ENCODE peak calls at places on chromosome 1, in nine cellular contexts. C is pancreas, S is fibroblast of the aortic adventitia, D is AG09309, U is AG04450, G is GM20000, B is ovary, X is right lobe of liver, F is fibroblast of villous mesenchyme. Y is an unnamed sample.

GRCh38 chr1:81097860-81098259 is 702.9 kb upstream of the ADGRL2 start:
- DNase-seq in F (no peak), X (no peak), C (no peak), U (no peak), B (no peak), S (no peak), G (no peak), D (no peak), Y (no peak)

GRCh38 chr1:230936475-230936874 is 42.2 kb downstream of the TTC13 start:
- DNase-seq in G (no peak), F (no peak), C (no peak), S (no peak), D (no peak), U (no peak), X (no peak), B (no peak), Y (no peak)

GRCh38 chr1:85576256-85576641 is 4.3 kb upstream of the CCN1 start:
- DNase-seq in B (no peak), S (peak; percentile 89), G (no peak), X (no peak), D (peak; percentile 76), F (no peak), U (no peak), C (no peak), Y (no peak)

GRCh38 chr1:119686661-119687060 is 25.1 kb upstream of the PHGDH start:
- DNase-seq in F (no peak), D (no peak), B (no peak), C (no peak), S (no peak), G (no peak), X (no peak), U (no peak), Y (no peak)

GRCh38 chr1:200290010-200290685 is 119.7 kb downstream of the ZNF281 start:
- DNase-seq in C (no peak), D (no peak), U (no peak), B (no peak), F (no peak), S (no peak), X (no peak), G (no peak), Y (no peak)

GRCh38 chr1:25694167-25694566 is 77.6 kb downstream of the MAN1C1 start:
- DNase-seq in C (no peak), F (peak; percentile 89), D (peak; percentile 80), X (no peak), U (no peak), G (no peak), S (peak; percentile 88), B (peak; percentile 75), Y (peak; percentile 39)

GRCh38 chr1:54697896-54698295 is 17.8 kb upstream of the TTC4 start:
- DNase-seq in X (no peak), D (no peak), U (no peak), C (no peak), F (no peak), G (no peak), S (no peak), B (no peak), Y (no peak)

GRCh38 chr1:206714331-206715058 is 29.8 kb downstream of the MAPKAPK2 start:
- DNase-seq in U (no peak), G (no peak), X (no peak), S (peak; percentile 48), C (peak; percentile 71), F (peak; percentile 87), D (peak; percentile 73), B (no peak), Y (no peak)

GRCh38 chr1:62676606-62677356 is 11.4 kb downstream of the DOCK7 start:
- DNase-seq in S (peak; percentile 65), U (no peak), C (no peak), X (no peak), B (no peak), G (no peak), D (no peak), F (peak; percentile 38), Y (peak; percentile 54)

GRCh38 chr1:206029484-206029883 is 5.8 kb upstream of the CTSE start:
- DNase-seq in G (no peak), B (peak; percentile 73), X (peak; percentile 77), S (peak; percentile 83), D (no peak), C (no peak), F (peak; percentile 13), U (no peak), Y (peak; percentile 74)

GRCh38 chr1:177432897-177433296 is 262.1 kb downstream of the BRINP2 start:
- DNase-seq in S (peak; percentile 2), B (no peak), C (no peak), X (no peak), G (no peak), F (no peak), D (no peak), U (no peak), Y (no peak)

GRCh38 chr1:205711105-205712048 is 31.1 kb upstream of the SLC45A3 start:
- DNase-seq in B (peak; percentile 58), C (no peak), F (peak; percentile 83), D (peak; percentile 50), U (peak; percentile 66), G (peak; percentile 73), X (no peak), S (peak; percentile 91), Y (peak; percentile 92)

GRCh38 chr1:117828206-117828605 is 101.2 kb downstream of the GDAP2 start:
- DNase-seq in C (peak; percentile 53), F (peak; percentile 80), G (no peak), D (peak; percentile 74), S (peak; percentile 98), U (no peak), B (no peak), X (no peak), Y (peak; percentile 84)

GRCh38 chr1:24353292-24353891 is 34.2 kb downstream of the GRHL3 start:
- DNase-seq in F (no peak), C (no peak), B (no peak), S (no peak), X (no peak), G (no peak), D (no peak), U (no peak), Y (no peak)

GRCh38 chr1:98051065-98051675 is 130.3 kb upstream of the DPYD start:
- DNase-seq in C (peak; percentile 58), F (peak; percentile 76), X (peak; percentile 53), B (no peak), G (peak; percentile 72), D (no peak), U (no peak), S (peak; percentile 86), Y (peak; percentile 87)

GRCh38 chr1:35768350-35769187 is 1.2 kb downstream of the CLSPN start:
- DNase-seq in S (peak; percentile 7), G (no peak), D (no peak), U (no peak), C (no peak), X (no peak), F (peak; percentile 19), B (no peak), Y (peak; percentile 8)

GRCh38 chr1:35773711-35774110 is 3.9 kb upstream of the CLSPN start:
- DNase-seq in B (no peak), F (no peak), X (no peak), C (no peak), G (no peak), S (no peak), U (no peak), D (no peak), Y (no peak)

GRCh38 chr1:35764283-35764682 is 5.5 kb downstream of the CLSPN start:
- DNase-seq in C (no peak), D (no peak), X (no peak), B (no peak), U (no peak), F (no peak), S (no peak), G (no peak), Y (no peak)

GRCh38 chr1:35769759-35770446 is at the start of gene CLSPN:
- DNase-seq in C (peak; percentile 95), U (peak; percentile 81), X (peak; percentile 95), G (peak; percentile 98), S (peak; percentile 92), F (peak; percentile 95), D (peak; percentile 73), B (peak; percentile 89), Y (peak; percentile 96)

DNA sequence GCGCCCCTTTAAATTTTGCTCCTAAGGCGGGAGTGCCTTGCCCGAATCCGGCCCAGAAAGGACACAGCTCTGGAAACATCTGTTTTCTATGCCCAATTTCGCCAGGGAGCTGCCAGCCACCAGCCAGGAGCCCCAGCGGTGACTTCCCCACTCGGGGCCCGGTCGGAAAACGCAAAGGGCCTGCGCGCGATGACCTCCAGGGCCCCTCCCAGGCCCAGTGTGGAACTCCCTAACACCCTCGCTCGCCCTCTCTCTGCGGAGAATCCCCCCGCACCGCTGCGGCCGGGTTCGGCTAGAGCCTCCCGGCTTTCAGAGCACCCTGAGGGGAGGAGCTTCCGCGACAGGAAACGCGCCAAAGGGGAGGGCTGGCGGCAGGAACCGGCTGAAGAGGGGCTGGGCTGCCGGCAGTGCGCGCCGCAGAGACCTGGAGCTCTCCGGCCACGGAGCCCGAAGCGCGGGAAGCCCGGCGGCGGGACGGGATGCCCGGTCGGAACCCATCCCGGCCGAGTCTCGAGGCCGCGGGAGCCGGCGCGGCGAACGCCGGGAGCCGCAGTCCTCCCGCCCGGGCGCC is 505 bp downstream of the CLSPN start:
- DNase-seq in S (peak; percentile 76), C (peak; percentile 90), B (peak; percentile 64), X (peak; percentile 93), F (peak; percentile 87), D (peak; percentile 14), U (peak; percentile 55), G (peak; percentile 93), Y (peak; percentile 89)
- TF ChIP-seq CTCF in S (peak; percentile 32), C (no peak), B (no peak), X (no peak), F (peak; percentile 22), D (no peak), U (peak; percentile 36), G (no peak), Y (peak; percentile 28)

GRCh38 chr1:39699419-39699818 is 8.2 kb upstream of the HPCAL4 start:
- DNase-seq in S (no peak), U (no peak), F (no peak), D (no peak), C (no peak), X (no peak), G (no peak), B (no peak), Y (no peak)
- TF ChIP-seq CTCF in S (peak; percentile 31), U (peak; percentile 16), F (peak; percentile 16), D (no peak), C (no peak), X (no peak), G (no peak), B (no peak), Y (peak; percentile 12)

GRCh38 chr1:64487061-64487460 is 17.1 kb downstream of the CACHD1 start:
- DNase-seq in F (no peak), C (no peak), G (no peak), S (no peak), U (no peak), X (no peak), B (no peak), D (no peak), Y (no peak)
- TF ChIP-seq CTCF in F (no peak), C (no peak), G (no peak), S (no peak), U (no peak), X (no peak), B (no peak), D (peak; percentile 10), Y (no peak)

DNA sequence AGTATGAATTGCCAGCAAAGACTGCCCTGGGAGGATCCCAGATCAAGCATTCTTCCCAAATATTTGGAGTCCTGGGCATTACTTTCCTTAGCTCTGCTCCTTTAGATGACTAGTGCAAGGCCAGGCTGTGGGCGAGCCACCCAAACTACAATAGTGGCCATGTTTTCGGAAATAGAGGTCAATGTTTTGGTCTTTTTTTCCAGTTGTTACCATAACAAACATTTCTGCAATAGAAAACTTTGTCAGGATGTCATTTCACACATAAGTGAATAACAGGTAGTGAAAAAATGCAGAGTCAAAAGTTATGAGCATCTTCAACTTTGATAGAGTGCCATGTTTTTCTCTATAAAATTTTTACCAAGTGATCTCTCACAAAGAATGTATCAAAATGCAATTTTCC is 25.2 kb upstream of the OR10J4 start:
- DNase-seq in X (no peak), U (no peak), B (no peak), C (no peak), D (no peak), S (no peak), F (no peak), G (no peak), Y (no peak)
- TF ChIP-seq CTCF in X (no peak), U (no peak), B (no peak), C (no peak), D (no peak), S (no peak), F (no peak), G (no peak), Y (no peak)

Y was measured in cardiac fibroblast.